ENCODE peak calls at places on chromosomes 3 and 15, in eight cellular contexts. One of them, this sample, is unnamed.

GRCh38 chr3:73621388-73621787 is 3.4 kb downstream of the PDZRN3 start:
- DNase-seq in left lung: no peak
- DNase-seq in mammary epithelial cell: no peak
- DNase-seq in cardiac fibroblast: no peak
- DNase-seq in prostate gland: peak; percentile 24
- DNase-seq in endothelial cell of umbilical vein: no peak
- DNase-seq in sigmoid colon: peak; percentile 88
- DNase-seq in uterus: no peak
- DNase-seq in this sample: no peak

GRCh38 chr3:23944861-23945652 is at the start of gene NR1D2:
- DNase-seq in left lung: peak; percentile 90
- DNase-seq in mammary epithelial cell: peak; percentile 76
- DNase-seq in cardiac fibroblast: peak; percentile 71
- DNase-seq in prostate gland: peak; percentile 83
- DNase-seq in endothelial cell of umbilical vein: peak; percentile 72
- DNase-seq in sigmoid colon: peak; percentile 93
- DNase-seq in uterus: peak; percentile 84
- DNase-seq in this sample: peak; percentile 81

GRCh38 chr15:55221090-55222011 is 24.6 kb upstream of the RSL24D1 start:
- DNase-seq in left lung: peak; percentile 43
- DNase-seq in mammary epithelial cell: peak; percentile 84
- DNase-seq in cardiac fibroblast: peak; percentile 98
- DNase-seq in prostate gland: no peak
- DNase-seq in endothelial cell of umbilical vein: peak; percentile 21
- DNase-seq in sigmoid colon: no peak
- DNase-seq in uterus: no peak
- DNase-seq in this sample: peak; percentile 55

GRCh38 chr15:88894348-88894818 is 961 bp downstream of the HAPLN3 start:
- DNase-seq in left lung: peak; percentile 62
- DNase-seq in mammary epithelial cell: peak; percentile 58
- DNase-seq in cardiac fibroblast: peak; percentile 55
- DNase-seq in prostate gland: peak; percentile 44
- DNase-seq in endothelial cell of umbilical vein: peak; percentile 72
- DNase-seq in sigmoid colon: no peak
- DNase-seq in uterus: peak; percentile 62
- DNase-seq in this sample: no peak

GRCh38 chr3:105634719-105635118 is 234.1 kb downstream of the CBLB start:
- DNase-seq in left lung: no peak
- DNase-seq in mammary epithelial cell: no peak
- DNase-seq in cardiac fibroblast: no peak
- DNase-seq in prostate gland: no peak
- DNase-seq in endothelial cell of umbilical vein: no peak
- DNase-seq in sigmoid colon: no peak
- DNase-seq in uterus: no peak
- DNase-seq in this sample: no peak

GRCh38 chr3:173096994-173097785 is 43.8 kb downstream of the SPATA16 start:
- DNase-seq in left lung: no peak
- DNase-seq in mammary epithelial cell: peak; percentile 3
- DNase-seq in cardiac fibroblast: peak; percentile 20
- DNase-seq in prostate gland: no peak
- DNase-seq in endothelial cell of umbilical vein: no peak
- DNase-seq in sigmoid colon: no peak
- DNase-seq in uterus: no peak
- DNase-seq in this sample: no peak

GRCh38 chr3:194364314-194364651 is 5.3 kb downstream of the LRRC15 start:
- DNase-seq in left lung: no peak
- DNase-seq in mammary epithelial cell: no peak
- DNase-seq in cardiac fibroblast: no peak
- DNase-seq in prostate gland: no peak
- DNase-seq in endothelial cell of umbilical vein: no peak
- DNase-seq in sigmoid colon: no peak
- DNase-seq in uterus: no peak
- DNase-seq in this sample: no peak

GRCh38 chr3:40504636-40505430 is 1.0 kb upstream of the ZNF620 start:
- DNase-seq in left lung: no peak
- DNase-seq in mammary epithelial cell: peak; percentile 97
- DNase-seq in cardiac fibroblast: peak; percentile 98
- DNase-seq in prostate gland: no peak
- DNase-seq in endothelial cell of umbilical vein: peak; percentile 98
- DNase-seq in sigmoid colon: no peak
- DNase-seq in uterus: no peak
- DNase-seq in this sample: no peak

GRCh38 chr3:85185495-85185894 is 226.7 kb downstream of the CADM2 start:
- DNase-seq in left lung: no peak
- DNase-seq in mammary epithelial cell: no peak
- DNase-seq in cardiac fibroblast: no peak
- DNase-seq in prostate gland: no peak
- DNase-seq in endothelial cell of umbilical vein: no peak
- DNase-seq in sigmoid colon: no peak
- DNase-seq in uterus: no peak
- DNase-seq in this sample: no peak

GRCh38 chr3:164498917-164499316 is 579.4 kb downstream of the SI start:
- DNase-seq in left lung: no peak
- DNase-seq in mammary epithelial cell: no peak
- DNase-seq in cardiac fibroblast: no peak
- DNase-seq in prostate gland: no peak
- DNase-seq in endothelial cell of umbilical vein: no peak
- DNase-seq in sigmoid colon: no peak
- DNase-seq in uterus: no peak
- DNase-seq in this sample: no peak
- TF ChIP-seq CTCF in left lung: no peak
- TF ChIP-seq CTCF in mammary epithelial cell: no peak
- TF ChIP-seq CTCF in cardiac fibroblast: no peak
- TF ChIP-seq CTCF in prostate gland: no peak
- TF ChIP-seq CTCF in endothelial cell of umbilical vein: no peak
- TF ChIP-seq CTCF in sigmoid colon: no peak
- TF ChIP-seq CTCF in uterus: no peak
- TF ChIP-seq CTCF in this sample: no peak

GRCh38 chr3:62109534-62109933 is 263.8 kb downstream of the FEZF2 start:
- DNase-seq in left lung: peak; percentile 34
- DNase-seq in mammary epithelial cell: peak; percentile 89
- DNase-seq in cardiac fibroblast: peak; percentile 97
- DNase-seq in prostate gland: no peak
- DNase-seq in endothelial cell of umbilical vein: no peak
- DNase-seq in sigmoid colon: no peak
- DNase-seq in uterus: no peak
- DNase-seq in this sample: no peak
- TF ChIP-seq CTCF in left lung: no peak
- TF ChIP-seq CTCF in mammary epithelial cell: no peak
- TF ChIP-seq CTCF in cardiac fibroblast: peak; percentile 60
- TF ChIP-seq CTCF in prostate gland: no peak
- TF ChIP-seq CTCF in endothelial cell of umbilical vein: no peak
- TF ChIP-seq CTCF in sigmoid colon: no peak
- TF ChIP-seq CTCF in uterus: no peak
- TF ChIP-seq CTCF in this sample: no peak

DNA sequence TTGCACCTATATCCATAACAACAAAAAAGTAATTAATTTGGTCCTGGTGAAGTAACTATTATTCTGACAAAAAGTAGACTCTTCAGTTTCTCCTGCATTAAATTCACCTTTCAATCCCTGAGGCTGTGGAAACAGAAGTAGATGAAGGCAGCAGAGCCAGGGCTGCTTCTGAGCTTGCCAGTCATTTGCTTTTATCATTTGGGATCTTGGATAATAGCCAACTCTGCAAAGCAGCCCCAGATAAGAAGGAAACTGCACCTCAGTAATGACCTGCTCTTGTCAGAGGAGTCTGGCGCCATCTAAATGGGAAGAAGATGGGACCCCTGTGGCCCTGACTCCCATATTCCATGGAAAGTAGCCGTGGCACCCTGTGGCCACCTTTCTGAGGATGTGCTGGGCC is 9.7 kb downstream of the CCR9 start:
- DNase-seq in left lung: no peak
- DNase-seq in mammary epithelial cell: no peak
- DNase-seq in cardiac fibroblast: no peak
- DNase-seq in prostate gland: no peak
- DNase-seq in endothelial cell of umbilical vein: no peak
- DNase-seq in sigmoid colon: no peak
- DNase-seq in uterus: no peak
- DNase-seq in this sample: no peak
- TF ChIP-seq CTCF in left lung: no peak
- TF ChIP-seq CTCF in mammary epithelial cell: no peak
- TF ChIP-seq CTCF in cardiac fibroblast: no peak
- TF ChIP-seq CTCF in prostate gland: no peak
- TF ChIP-seq CTCF in endothelial cell of umbilical vein: no peak
- TF ChIP-seq CTCF in sigmoid colon: no peak
- TF ChIP-seq CTCF in uterus: no peak
- TF ChIP-seq CTCF in this sample: no peak

GRCh38 chr3:12838179-12838965 is 3.0 kb downstream of the RPL32 start:
- DNase-seq in left lung: no peak
- DNase-seq in mammary epithelial cell: no peak
- DNase-seq in cardiac fibroblast: no peak
- DNase-seq in prostate gland: no peak
- DNase-seq in endothelial cell of umbilical vein: no peak
- DNase-seq in sigmoid colon: no peak
- DNase-seq in uterus: no peak
- DNase-seq in this sample: no peak

GRCh38 chr3:12841085-12841969 is at the start of gene RPL32:
- DNase-seq in left lung: peak; percentile 87
- DNase-seq in mammary epithelial cell: peak; percentile 89
- DNase-seq in cardiac fibroblast: peak; percentile 99
- DNase-seq in prostate gland: peak; percentile 86
- DNase-seq in endothelial cell of umbilical vein: peak; percentile 97
- DNase-seq in sigmoid colon: peak; percentile 94
- DNase-seq in uterus: peak; percentile 82
- DNase-seq in this sample: peak; percentile 90

GRCh38 chr3:12840591-12841084 is 727 bp downstream of the RPL32 start:
- DNase-seq in left lung: no peak
- DNase-seq in mammary epithelial cell: no peak
- DNase-seq in cardiac fibroblast: peak; percentile 38
- DNase-seq in prostate gland: no peak
- DNase-seq in endothelial cell of umbilical vein: no peak
- DNase-seq in sigmoid colon: no peak
- DNase-seq in uterus: no peak
- DNase-seq in this sample: no peak

GRCh38 chr3:12842469-12842868 is 1.1 kb upstream of the RPL32 start:
- DNase-seq in left lung: no peak
- DNase-seq in mammary epithelial cell: no peak
- DNase-seq in cardiac fibroblast: no peak
- DNase-seq in prostate gland: no peak
- DNase-seq in endothelial cell of umbilical vein: no peak
- DNase-seq in sigmoid colon: no peak
- DNase-seq in uterus: no peak
- DNase-seq in this sample: no peak

DNA sequence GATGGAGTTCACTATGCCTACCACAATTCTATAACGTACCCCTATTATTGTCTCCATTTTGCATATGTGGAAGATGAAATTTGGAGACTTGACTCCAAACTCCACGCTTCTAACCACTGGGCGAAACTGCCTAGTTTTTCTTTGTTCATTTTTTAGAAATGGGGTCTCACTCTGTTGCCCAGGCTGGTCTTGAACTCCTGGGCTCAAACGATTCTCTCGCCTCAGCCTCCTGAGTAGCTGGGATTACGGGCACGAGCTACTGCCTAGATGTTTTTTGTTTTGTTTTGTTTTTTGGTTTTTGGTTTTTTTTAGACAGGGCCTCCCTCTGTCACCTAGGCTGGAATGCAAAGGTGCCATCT is 584 bp upstream of the RPL32 start:
- DNase-seq in left lung: no peak
- DNase-seq in mammary epithelial cell: no peak
- DNase-seq in cardiac fibroblast: no peak
- DNase-seq in prostate gland: no peak
- DNase-seq in endothelial cell of umbilical vein: no peak
- DNase-seq in sigmoid colon: no peak
- DNase-seq in uterus: no peak
- DNase-seq in this sample: no peak
- TF ChIP-seq CTCF in left lung: no peak
- TF ChIP-seq CTCF in mammary epithelial cell: no peak
- TF ChIP-seq CTCF in cardiac fibroblast: no peak
- TF ChIP-seq CTCF in prostate gland: no peak
- TF ChIP-seq CTCF in endothelial cell of umbilical vein: no peak
- TF ChIP-seq CTCF in sigmoid colon: no peak
- TF ChIP-seq CTCF in uterus: no peak
- TF ChIP-seq CTCF in this sample: peak; percentile 40

DNA sequence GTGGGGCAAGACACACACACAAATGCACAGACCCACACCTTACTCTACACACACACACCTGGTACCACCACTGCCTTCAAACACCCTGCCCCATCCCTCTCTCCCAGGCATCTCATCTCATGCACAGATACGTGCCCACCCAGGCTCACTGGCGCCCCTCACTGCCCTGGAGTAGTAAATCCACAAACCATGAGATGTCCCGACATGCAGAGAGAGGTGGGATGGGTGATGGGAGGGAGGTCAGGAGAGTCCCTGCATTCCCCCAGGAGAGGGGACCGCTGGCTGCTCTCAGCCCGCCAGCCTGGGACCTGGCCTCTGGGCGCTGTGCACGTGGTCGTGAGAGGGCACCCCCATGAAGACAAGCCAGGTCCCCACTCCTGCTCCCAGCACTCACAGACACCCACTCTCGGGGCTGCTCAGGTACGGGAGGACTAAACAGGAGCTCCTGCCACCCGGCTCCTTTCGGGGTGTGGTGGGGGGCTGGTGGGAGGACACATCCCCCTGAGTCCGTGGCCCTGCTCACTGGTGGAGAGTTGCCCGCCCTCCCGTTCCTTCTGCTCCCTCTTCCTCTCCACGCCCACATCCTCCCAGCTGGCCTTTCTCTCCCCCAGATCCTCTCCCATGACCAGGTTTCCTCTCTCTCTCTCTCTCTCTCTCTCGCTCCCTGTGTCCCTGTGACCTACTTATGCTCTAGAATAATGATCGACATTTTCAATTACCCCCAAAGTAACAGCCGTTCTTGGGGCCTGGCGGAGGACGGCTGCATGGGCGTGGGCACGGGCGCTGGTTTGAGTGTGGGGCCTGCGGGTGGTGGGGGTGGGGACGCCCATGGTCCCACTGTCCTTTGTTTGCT is 18.8 kb upstream of the CSPG4 start:
- DNase-seq in left lung: peak; percentile 66
- DNase-seq in mammary epithelial cell: no peak
- DNase-seq in cardiac fibroblast: peak; percentile 53
- DNase-seq in prostate gland: no peak
- DNase-seq in endothelial cell of umbilical vein: no peak
- DNase-seq in sigmoid colon: peak; percentile 91
- DNase-seq in uterus: peak; percentile 73
- DNase-seq in this sample: no peak
- TF ChIP-seq CTCF in left lung: no peak
- TF ChIP-seq CTCF in mammary epithelial cell: no peak
- TF ChIP-seq CTCF in cardiac fibroblast: no peak
- TF ChIP-seq CTCF in prostate gland: no peak
- TF ChIP-seq CTCF in endothelial cell of umbilical vein: no peak
- TF ChIP-seq CTCF in sigmoid colon: no peak
- TF ChIP-seq CTCF in uterus: no peak
- TF ChIP-seq CTCF in this sample: no peak

This sample was measured in CD14-positive monocyte.